ENCODE peak calls at places on chromosomes 12 and 14, in eight cellular contexts. B is astrocyte of the spinal cord, L is pancreas, H is endothelial cell of umbilical vein, I is IMR-90, A is bronchial epithelial cell, C is kidney epithelial cell, F is brain microvascular endothelial cell. D is an unnamed sample.

GRCh38 chr12:65756956-65757511 is 67.2 kb upstream of the HMGA2 start:
- DNase-seq in B (peak; percentile 1), L (no peak), H (no peak), I (peak; percentile 16), A (no peak), C (no peak), F (no peak), D (no peak)

GRCh38 chr14:69708586-69709169 is 58.3 kb upstream of the SRSF5 start:
- DNase-seq in B (no peak), L (no peak), H (no peak), I (no peak), A (no peak), C (no peak), F (no peak), D (no peak)

GRCh38 chr12:114414866-114415524 is 9.1 kb upstream of the TBX5 start:
- DNase-seq in B (no peak), L (no peak), H (no peak), I (peak; percentile 68), A (no peak), C (no peak), F (no peak), D (no peak)

GRCh38 chr14:95058491-95058890 is 98.8 kb downstream of the DICER1 start:
- DNase-seq in B (no peak), L (no peak), H (no peak), I (no peak), A (no peak), C (no peak), F (no peak), D (no peak)

GRCh38 chr12:109741286-109741969 is 27.8 kb downstream of the FAM222A start:
- DNase-seq in B (no peak), L (peak; percentile 8), H (no peak), I (no peak), A (no peak), C (no peak), F (no peak), D (no peak)

GRCh38 chr12:63151898-63152700 is 1.1 kb upstream of the AVPR1A start:
- DNase-seq in B (peak; percentile 55), L (peak; percentile 46), H (peak; percentile 51), I (peak; percentile 24), A (peak; percentile 44), C (peak; percentile 18), F (peak; percentile 44), D (peak; percentile 35)

GRCh38 chr14:55417955-55418354 is 6.3 kb upstream of the ATG14 start:
- DNase-seq in B (no peak), L (no peak), H (no peak), I (no peak), A (no peak), C (no peak), F (no peak), D (no peak)

GRCh38 chr14:104694475-104694950 is 5.1 kb downstream of the INF2 start:
- DNase-seq in B (no peak), L (no peak), H (no peak), I (no peak), A (no peak), C (no peak), F (no peak), D (no peak)

GRCh38 chr12:16454481-16454880 is 107.0 kb downstream of the MGST1 start:
- DNase-seq in B (peak; percentile 7), L (no peak), H (no peak), I (peak; percentile 51), A (peak; percentile 73), C (no peak), F (no peak), D (no peak)

GRCh38 chr14:104250175-104250574 is 111.8 kb downstream of the KIF26A start:
- DNase-seq in B (no peak), L (peak; percentile 4), H (no peak), I (no peak), A (no peak), C (no peak), F (no peak), D (no peak)

GRCh38 chr12:48694038-48694437 is 12.0 kb upstream of the KANSL2 start:
- DNase-seq in B (no peak), L (no peak), H (no peak), I (no peak), A (no peak), C (no peak), F (no peak), D (no peak)

GRCh38 chr14:68616255-68616902 is 176.5 kb downstream of the ZFP36L1 start:
- DNase-seq in B (peak; percentile 63), L (no peak), H (peak; percentile 34), I (peak; percentile 42), A (peak; percentile 17), C (no peak), F (no peak), D (peak; percentile 54)

GRCh38 chr14:81710232-81710845 is 176.7 kb upstream of the SEL1L start:
- DNase-seq in B (peak; percentile 4), L (peak; percentile 27), H (no peak), I (peak; percentile 1), A (peak; percentile 55), C (peak; percentile 1), F (no peak), D (peak; percentile 14)

GRCh38 chr12:73486256-73486655 is 1051.4 kb upstream of the ATXN7L3B start:
- DNase-seq in B (no peak), L (no peak), H (no peak), I (no peak), A (no peak), C (no peak), F (no peak), D (no peak)

GRCh38 chr12:128914908-128915563 is 61.8 kb downstream of the GLT1D1 start:
- DNase-seq in B (no peak), L (no peak), H (no peak), I (no peak), A (no peak), C (no peak), F (no peak), D (no peak)

GRCh38 chr12:32448581-32448980 is 49.2 kb downstream of the FGD4 start:
- DNase-seq in B (no peak), L (no peak), H (no peak), I (peak; percentile 51), A (peak; percentile 60), C (no peak), F (no peak), D (no peak)

GRCh38 chr12:52925717-52926595 is 21.1 kb upstream of the KRT8 start:
- DNase-seq in B (no peak), L (peak; percentile 74), H (no peak), I (no peak), A (peak; percentile 36), C (no peak), F (no peak), D (no peak)

GRCh38 chr14:36580856-36581831 is 1.3 kb downstream of the NKX2-8 start:
- DNase-seq in B (peak; percentile 38), L (peak; percentile 39), H (peak; percentile 22), I (peak; percentile 16), A (peak; percentile 78), C (no peak), F (no peak), D (peak; percentile 19)

GRCh38 chr12:110687770-110688169 is 1.1 kb downstream of the HVCN1 start:
- DNase-seq in B (no peak), L (no peak), H (no peak), I (no peak), A (no peak), C (no peak), F (no peak), D (no peak)

DNA sequence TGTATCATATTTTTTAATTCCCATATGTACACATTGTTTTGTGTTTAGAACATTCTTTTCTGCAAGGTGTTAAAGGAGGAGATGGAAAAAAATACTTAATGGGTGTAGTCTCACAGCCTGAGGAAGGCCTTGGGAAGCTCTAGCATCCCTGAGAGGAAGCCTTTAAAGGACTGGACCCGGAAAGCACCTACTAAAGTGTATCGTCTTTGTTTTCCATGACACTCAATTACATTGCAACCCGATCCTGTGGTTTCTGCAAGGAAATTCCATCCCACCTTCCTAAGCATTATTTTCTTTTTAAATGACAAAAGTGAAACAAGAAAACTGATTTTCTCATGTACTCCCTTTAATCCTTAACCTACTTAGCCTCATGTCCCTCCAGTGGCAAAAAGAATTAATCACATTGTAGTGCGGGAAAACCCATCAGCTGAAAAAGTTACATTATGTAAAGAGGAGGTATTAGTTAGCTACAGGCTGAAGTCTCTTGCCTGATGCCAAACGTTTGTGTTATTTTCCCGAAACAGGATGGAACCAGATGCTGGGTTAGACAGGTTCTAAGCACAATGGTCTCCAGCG is 147.8 kb upstream of the CPSF6 start:
- DNase-seq in B (no peak), L (no peak), H (no peak), I (no peak), A (no peak), C (no peak), F (no peak), D (no peak)
- TF ChIP-seq CTCF in B (no peak), L (no peak), H (no peak), I (no peak), A (no peak), C (no peak), F (no peak), D (no peak)

GRCh38 chr14:53655080-53655785 is 301.4 kb downstream of the BMP4 start:
- DNase-seq in B (no peak), L (no peak), H (no peak), I (no peak), A (no peak), C (no peak), F (no peak), D (peak; percentile 5)

GRCh38 chr14:53646925-53647324 is 309.7 kb downstream of the BMP4 start:
- DNase-seq in B (no peak), L (no peak), H (peak; percentile 26), I (no peak), A (no peak), C (no peak), F (no peak), D (no peak)

GRCh38 chr14:53652068-53652467 is 304.6 kb downstream of the BMP4 start:
- DNase-seq in B (no peak), L (no peak), H (no peak), I (no peak), A (peak; percentile 90), C (no peak), F (no peak), D (no peak)
- H3K4me3 ChIP-seq in B (no peak overlapping the region), L (no peak overlapping the region), H (no peak overlapping the region), I (no peak overlapping the region), A (no peak overlapping the region), C (no peak overlapping the region), F (no peak overlapping the region), D (no peak overlapping the region)

DNA sequence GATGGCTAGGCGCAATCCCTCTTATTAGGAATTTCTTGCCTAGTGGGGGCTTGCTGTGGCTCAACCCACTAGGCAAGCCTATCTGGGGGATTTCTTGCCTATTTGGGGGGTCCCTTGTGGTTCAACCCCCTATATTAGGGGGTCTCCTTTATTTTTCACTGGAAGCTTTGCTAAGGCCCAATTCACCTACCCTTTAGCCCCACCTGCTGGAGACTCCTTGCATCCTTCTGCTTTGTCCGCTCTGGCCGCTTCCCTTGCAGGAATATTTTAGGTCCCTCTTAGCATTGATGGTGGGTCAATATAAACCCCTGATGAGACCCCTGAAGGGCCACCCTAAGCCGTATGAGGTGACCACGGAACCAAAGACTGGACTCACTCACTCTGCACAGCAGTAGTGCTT is 1552.1 kb downstream of the AACS start:
- DNase-seq in B (no peak), L (no peak), H (no peak), I (no peak), A (no peak), C (no peak), F (no peak), D (no peak)
- TF ChIP-seq CTCF in B (peak; percentile 30), L (peak; percentile 14), H (no peak), I (no peak), A (no peak), C (peak; percentile 20), F (peak; percentile 25), D (peak; percentile 25)

DNA sequence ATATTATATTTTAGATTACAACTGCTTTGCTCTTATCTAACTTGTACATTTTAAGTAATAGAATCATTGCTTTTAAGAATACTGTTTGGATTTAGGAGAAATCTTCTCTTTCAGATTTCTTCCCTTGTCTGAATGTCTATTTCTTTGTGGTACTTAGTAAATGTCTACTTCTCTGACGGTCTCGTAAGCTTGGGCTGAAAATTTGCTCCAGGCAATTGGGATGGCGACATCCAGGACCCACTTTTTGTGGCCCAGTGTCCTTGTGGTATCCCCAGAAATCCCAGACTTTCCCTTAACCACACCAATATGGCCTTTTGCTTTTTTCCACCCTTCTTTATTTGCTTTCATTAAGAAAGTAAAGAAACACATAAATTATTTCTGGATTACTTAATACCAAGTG is 24.0 kb upstream of the CCER1 start:
- DNase-seq in B (no peak), L (no peak), H (no peak), I (no peak), A (no peak), C (no peak), F (no peak), D (no peak)
- H3K4me3 ChIP-seq in B (no peak overlapping the region), L (no peak overlapping the region), H (no peak overlapping the region), I (no peak overlapping the region), A (no peak overlapping the region), C (no peak overlapping the region), F (no peak overlapping the region), D (no peak overlapping the region)

D was measured in fibroblast of villous mesenchyme.